ENCODE peak calls at places on chromosomes 5 and 9, in five cellular contexts. A is sciatic nerve; V is anterior cingulate cortex; U is activated naive CD4-positive, alpha-beta T cell; R is activated CD8-positive, alpha-beta memory T cell treated with anti-CD3 and anti-CD28 coated beads for 48 hours. E is an unnamed sample.

GRCh38 chr5:1127991-1128785 is 16.3 kb upstream of the SLC12A7 start:
- DNase-seq in A (no peak), V (no peak), U (no peak), R (no peak), E (no peak)

GRCh38 chr5:40853632-40854192 is 12.5 kb downstream of the CARD6 start:
- DNase-seq in A (no peak), V (no peak), U (no peak), R (no peak), E (no peak)

GRCh38 chr5:52996966-52997365 is 7.8 kb downstream of the ITGA2 start:
- DNase-seq in A (no peak), V (no peak), U (no peak), R (no peak), E (no peak)

GRCh38 chr9:115262477-115262876 is 144.5 kb upstream of the TNC start:
- DNase-seq in A (no peak), V (no peak), U (no peak), R (no peak), E (peak; percentile 85)

GRCh38 chr9:93127395-93127911 is 6.6 kb downstream of the NINJ1 start:
- DNase-seq in A (peak; percentile 62), V (no peak), U (no peak), R (no peak), E (peak; percentile 75)

GRCh38 chr9:91946196-91946595 is 3.8 kb downstream of the ROR2 start:
- DNase-seq in A (no peak), V (no peak), U (no peak), R (no peak), E (peak; percentile 19)

GRCh38 chr9:18457498-18457897 is 16.5 kb upstream of the ADAMTSL1 start:
- DNase-seq in A (no peak), V (no peak), U (no peak), R (no peak), E (no peak)

GRCh38 chr5:132628814-132629213 is 29.2 kb upstream of the IL13 start:
- DNase-seq in A (no peak), V (no peak), U (no peak), R (no peak), E (no peak)

GRCh38 chr5:175683921-175684320 is 26.1 kb downstream of the HRH2 start:
- DNase-seq in A (no peak), V (no peak), U (no peak), R (no peak), E (peak; percentile 33)

GRCh38 chr5:373710-374602 is 52.4 kb downstream of the AHRR start:
- DNase-seq in A (peak; percentile 66), V (no peak), U (peak; percentile 65), R (no peak), E (peak; percentile 56)

GRCh38 chr5:80644900-80645299 is 9.6 kb upstream of the MSH3 start:
- DNase-seq in A (no peak), V (no peak), U (no peak), R (no peak), E (no peak)

GRCh38 chr9:20048985-20049384 is 260.1 kb upstream of the SLC24A2 start:
- DNase-seq in A (no peak), V (no peak), U (no peak), R (no peak), E (no peak)

GRCh38 chr5:17305964-17306725 is 88.7 kb downstream of the BASP1 start:
- DNase-seq in A (peak; percentile 64), V (no peak), U (no peak), R (no peak), E (no peak)

GRCh38 chr5:54460181-54460919 is 4.9 kb downstream of the HSPB3 start:
- DNase-seq in A (no peak), V (no peak), U (no peak), R (no peak), E (no peak)

GRCh38 chr9:116288658-116289057 is 135.1 kb downstream of the PAPPA start:
- DNase-seq in A (no peak), V (no peak), U (no peak), R (no peak), E (no peak)

GRCh38 chr9:4904322-4905134 is 80.5 kb upstream of the JAK2 start:
- DNase-seq in A (no peak), V (no peak), U (no peak), R (no peak), E (no peak)

GRCh38 chr9:127722055-127722454 is 6.2 kb downstream of the TTC16 start:
- DNase-seq in A (no peak), V (no peak), U (no peak), R (no peak), E (no peak)

GRCh38 chr9:91198405-91198804 is 163.3 kb downstream of the AUH start:
- DNase-seq in A (no peak), V (no peak), U (no peak), R (no peak), E (no peak)

GRCh38 chr5:153018121-153018520 is 472.3 kb upstream of the GRIA1 start:
- DNase-seq in A (no peak), V (no peak), U (no peak), R (no peak), E (no peak)

GRCh38 chr9:136996361-136997281 is at the start of gene CLIC3:
- DNase-seq in A (no peak), V (no peak), U (no peak), R (no peak), E (no peak)

GRCh38 chr5:56737002-56737621 is 78.2 kb upstream of the MAP3K1 start:
- DNase-seq in A (no peak), V (no peak), U (no peak), R (no peak), E (no peak)

GRCh38 chr5:138352722-138353549 is 451 bp downstream of the KDM3B start:
- DNase-seq in A (peak; percentile 81), V (peak; percentile 70), U (peak; percentile 42), R (peak; percentile 52), E (peak; percentile 87)

GRCh38 chr9:105296889-105297288 is 52.4 kb downstream of the SLC44A1 start:
- DNase-seq in A (no peak), V (no peak), U (no peak), R (no peak), E (no peak)

GRCh38 chr5:83742089-83742488 is 21.4 kb upstream of the HAPLN1 start:
- DNase-seq in A (no peak), V (no peak), U (no peak), R (no peak), E (no peak)

GRCh38 chr5:71932649-71933338 is 174.5 kb upstream of the MAP1B start:
- DNase-seq in A (peak; percentile 63), V (no peak), U (no peak), R (no peak), E (peak; percentile 83)

GRCh38 chr5:7705261-7705660 is 145.7 kb downstream of the CFAP90 start:
- DNase-seq in A (no peak), V (no peak), U (no peak), R (no peak), E (no peak)

GRCh38 chr9:2764371-2764770 is 47.1 kb downstream of the KCNV2 start:
- DNase-seq in A (no peak), V (no peak), U (no peak), R (no peak), E (no peak)

GRCh38 chr5:119358901-119359603 is 3.2 kb downstream of the TNFAIP8 start:
- DNase-seq in A (no peak), V (no peak), U (no peak), R (no peak), E (no peak)

GRCh38 chr9:127503947-127504886 is 52.9 kb downstream of the LRSAM1 start:
- DNase-seq in A (peak; percentile 93), V (peak; percentile 33), U (peak; percentile 59), R (peak; percentile 69), E (peak; percentile 88)

GRCh38 chr5:4207456-4207855 is 611.8 kb downstream of the IRX1 start:
- DNase-seq in A (no peak), V (no peak), U (no peak), R (no peak), E (no peak)

GRCh38 chr9:76818271-76818670 is 54.0 kb downstream of the PCA3 start:
- DNase-seq in A (peak; percentile 65), V (no peak), U (no peak), R (no peak), E (no peak)

GRCh38 chr9:89544280-89544664 is 46.4 kb upstream of the SEMA4D start:
- DNase-seq in A (no peak), V (no peak), U (no peak), R (no peak), E (no peak)

GRCh38 chr5:11387382-11387781 is 516.9 kb downstream of the CTNND2 start:
- DNase-seq in A (no peak), V (no peak), U (no peak), R (no peak), E (no peak)

GRCh38 chr5:16321284-16321683 is 141.7 kb upstream of the MARCHF11 start:
- DNase-seq in A (no peak), V (no peak), U (no peak), R (no peak), E (no peak)

GRCh38 chr5:21654-22233 is 70.2 kb upstream of the PLEKHG4B start:
- DNase-seq in A (no peak), V (no peak), U (no peak), R (no peak), E (no peak)

E was measured in cardiac septum.